ENCODE peak calls at places on chromosomes 5 and 9, in eight cellular contexts. One of them, this sample, is unnamed.

GRCh38 chr9:6034954-6035353 is 19.5 kb upstream of the RANBP6 start:
- DNase-seq in left lung: no peak
- DNase-seq in dorsolateral prefrontal cortex: no peak
- DNase-seq in endothelial cell: no peak
- DNase-seq in HepG2: peak; percentile 15
- DNase-seq in progenitor cell of endocrine pancreas: no peak
- DNase-seq in heart left ventricle: no peak
- DNase-seq in kidney epithelial cell: no peak
- DNase-seq in this sample: no peak

GRCh38 chr9:105168935-105169334 is 75.5 kb upstream of the SLC44A1 start:
- DNase-seq in progenitor cell of endocrine pancreas: no peak
- DNase-seq in dorsolateral prefrontal cortex: no peak
- DNase-seq in left lung: no peak
- DNase-seq in HepG2: no peak
- DNase-seq in endothelial cell: no peak
- DNase-seq in heart left ventricle: no peak
- DNase-seq in kidney epithelial cell: no peak
- DNase-seq in this sample: no peak

GRCh38 chr9:91047529-91047928 is 245.9 kb downstream of the SYK start:
- DNase-seq in endothelial cell: no peak
- DNase-seq in kidney epithelial cell: no peak
- DNase-seq in heart left ventricle: no peak
- DNase-seq in dorsolateral prefrontal cortex: no peak
- DNase-seq in left lung: no peak
- DNase-seq in HepG2: no peak
- DNase-seq in progenitor cell of endocrine pancreas: no peak
- DNase-seq in this sample: no peak

GRCh38 chr5:144205141-144205551 is 34.5 kb downstream of the KCTD16 start:
- DNase-seq in HepG2: no peak
- DNase-seq in left lung: no peak
- DNase-seq in dorsolateral prefrontal cortex: peak; percentile 50
- DNase-seq in heart left ventricle: no peak
- DNase-seq in progenitor cell of endocrine pancreas: peak; percentile 44
- DNase-seq in kidney epithelial cell: no peak
- DNase-seq in endothelial cell: peak; percentile 45
- DNase-seq in this sample: no peak

GRCh38 chr9:79694208-79694607 is 122.4 kb downstream of the TLE4 start:
- DNase-seq in left lung: no peak
- DNase-seq in HepG2: no peak
- DNase-seq in kidney epithelial cell: no peak
- DNase-seq in heart left ventricle: no peak
- DNase-seq in endothelial cell: no peak
- DNase-seq in progenitor cell of endocrine pancreas: no peak
- DNase-seq in dorsolateral prefrontal cortex: no peak
- DNase-seq in this sample: no peak

GRCh38 chr9:76194896-76195295 is 199.3 kb downstream of the RFK start:
- DNase-seq in heart left ventricle: no peak
- DNase-seq in dorsolateral prefrontal cortex: no peak
- DNase-seq in left lung: no peak
- DNase-seq in kidney epithelial cell: no peak
- DNase-seq in HepG2: no peak
- DNase-seq in endothelial cell: no peak
- DNase-seq in progenitor cell of endocrine pancreas: no peak
- DNase-seq in this sample: no peak

GRCh38 chr9:105070176-105070575 is 142.2 kb upstream of the ABCA1 start:
- DNase-seq in kidney epithelial cell: no peak
- DNase-seq in left lung: no peak
- DNase-seq in dorsolateral prefrontal cortex: no peak
- DNase-seq in progenitor cell of endocrine pancreas: no peak
- DNase-seq in HepG2: no peak
- DNase-seq in endothelial cell: no peak
- DNase-seq in heart left ventricle: no peak
- DNase-seq in this sample: no peak

GRCh38 chr9:104868687-104869404 is 59.1 kb downstream of the ABCA1 start:
- DNase-seq in HepG2: no peak
- DNase-seq in endothelial cell: peak; percentile 47
- DNase-seq in left lung: peak; percentile 83
- DNase-seq in heart left ventricle: peak; percentile 67
- DNase-seq in dorsolateral prefrontal cortex: no peak
- DNase-seq in kidney epithelial cell: peak; percentile 59
- DNase-seq in progenitor cell of endocrine pancreas: no peak
- DNase-seq in this sample: no peak

GRCh38 chr9:91047993-91048607 is 246.5 kb downstream of the SYK start:
- DNase-seq in kidney epithelial cell: peak; percentile 67
- DNase-seq in HepG2: no peak
- DNase-seq in heart left ventricle: no peak
- DNase-seq in progenitor cell of endocrine pancreas: no peak
- DNase-seq in left lung: no peak
- DNase-seq in endothelial cell: no peak
- DNase-seq in dorsolateral prefrontal cortex: no peak
- DNase-seq in this sample: no peak

GRCh38 chr9:90936380-90936779 is 134.8 kb downstream of the SYK start:
- DNase-seq in HepG2: no peak
- DNase-seq in endothelial cell: no peak
- DNase-seq in dorsolateral prefrontal cortex: no peak
- DNase-seq in left lung: no peak
- DNase-seq in progenitor cell of endocrine pancreas: no peak
- DNase-seq in heart left ventricle: no peak
- DNase-seq in kidney epithelial cell: no peak
- DNase-seq in this sample: no peak

GRCh38 chr9:6852243-6852963 is 94.6 kb downstream of the KDM4C start:
- DNase-seq in progenitor cell of endocrine pancreas: no peak
- DNase-seq in kidney epithelial cell: peak; percentile 56
- DNase-seq in HepG2: peak; percentile 30
- DNase-seq in endothelial cell: no peak
- DNase-seq in left lung: no peak
- DNase-seq in heart left ventricle: no peak
- DNase-seq in dorsolateral prefrontal cortex: no peak
- DNase-seq in this sample: no peak

GRCh38 chr9:135552698-135553161 is 6.8 kb downstream of the OBP2A start:
- DNase-seq in endothelial cell: no peak
- DNase-seq in left lung: no peak
- DNase-seq in progenitor cell of endocrine pancreas: no peak
- DNase-seq in dorsolateral prefrontal cortex: peak; percentile 18
- DNase-seq in HepG2: no peak
- DNase-seq in heart left ventricle: no peak
- DNase-seq in kidney epithelial cell: no peak
- DNase-seq in this sample: no peak

GRCh38 chr5:68762201-68762600 is 331.6 kb upstream of the SLC30A5 start:
- DNase-seq in HepG2: no peak
- DNase-seq in kidney epithelial cell: no peak
- DNase-seq in left lung: no peak
- DNase-seq in endothelial cell: no peak
- DNase-seq in progenitor cell of endocrine pancreas: no peak
- DNase-seq in dorsolateral prefrontal cortex: no peak
- DNase-seq in heart left ventricle: no peak
- DNase-seq in this sample: no peak

GRCh38 chr9:96071245-96072124 is 196.0 kb downstream of the ERCC6L2 start:
- DNase-seq in HepG2: peak; percentile 16
- DNase-seq in heart left ventricle: no peak
- DNase-seq in left lung: no peak
- DNase-seq in progenitor cell of endocrine pancreas: no peak
- DNase-seq in endothelial cell: peak; percentile 51
- DNase-seq in kidney epithelial cell: no peak
- DNase-seq in dorsolateral prefrontal cortex: no peak
- DNase-seq in this sample: no peak

GRCh38 chr9:133758228-133758627 is 20.1 kb upstream of the SARDH start:
- DNase-seq in heart left ventricle: no peak
- DNase-seq in kidney epithelial cell: no peak
- DNase-seq in progenitor cell of endocrine pancreas: no peak
- DNase-seq in left lung: no peak
- DNase-seq in endothelial cell: no peak
- DNase-seq in HepG2: no peak
- DNase-seq in dorsolateral prefrontal cortex: no peak
- DNase-seq in this sample: no peak

GRCh38 chr9:72633966-72634365 is 112.6 kb downstream of the TMC1 start:
- DNase-seq in left lung: no peak
- DNase-seq in endothelial cell: no peak
- DNase-seq in heart left ventricle: peak; percentile 10
- DNase-seq in progenitor cell of endocrine pancreas: no peak
- DNase-seq in dorsolateral prefrontal cortex: peak; percentile 39
- DNase-seq in kidney epithelial cell: no peak
- DNase-seq in HepG2: no peak
- DNase-seq in this sample: no peak
- TF ChIP-seq CTCF in left lung: no peak
- TF ChIP-seq CTCF in endothelial cell: no peak
- TF ChIP-seq CTCF in heart left ventricle: no peak
- TF ChIP-seq CTCF in progenitor cell of endocrine pancreas: no peak
- TF ChIP-seq CTCF in dorsolateral prefrontal cortex: no peak
- TF ChIP-seq CTCF in kidney epithelial cell: no peak
- TF ChIP-seq CTCF in HepG2: no peak
- TF ChIP-seq CTCF in this sample: no peak

GRCh38 chr9:109052416-109052815 is 39.1 kb upstream of the CTNNAL1 start:
- DNase-seq in kidney epithelial cell: no peak
- DNase-seq in HepG2: no peak
- DNase-seq in left lung: no peak
- DNase-seq in heart left ventricle: no peak
- DNase-seq in dorsolateral prefrontal cortex: no peak
- DNase-seq in endothelial cell: no peak
- DNase-seq in progenitor cell of endocrine pancreas: no peak
- DNase-seq in this sample: no peak

GRCh38 chr9:109051733-109052132 is 38.4 kb upstream of the CTNNAL1 start:
- DNase-seq in heart left ventricle: no peak
- DNase-seq in kidney epithelial cell: no peak
- DNase-seq in HepG2: no peak
- DNase-seq in endothelial cell: no peak
- DNase-seq in progenitor cell of endocrine pancreas: no peak
- DNase-seq in dorsolateral prefrontal cortex: no peak
- DNase-seq in left lung: no peak
- DNase-seq in this sample: no peak

GRCh38 chr9:109048822-109049221 is 35.5 kb upstream of the CTNNAL1 start:
- DNase-seq in progenitor cell of endocrine pancreas: no peak
- DNase-seq in kidney epithelial cell: no peak
- DNase-seq in dorsolateral prefrontal cortex: peak; percentile 47
- DNase-seq in HepG2: no peak
- DNase-seq in heart left ventricle: no peak
- DNase-seq in left lung: no peak
- DNase-seq in endothelial cell: no peak
- DNase-seq in this sample: no peak

GRCh38 chr9:109047259-109047658 is 34.0 kb upstream of the CTNNAL1 start:
- DNase-seq in kidney epithelial cell: no peak
- DNase-seq in progenitor cell of endocrine pancreas: no peak
- DNase-seq in heart left ventricle: no peak
- DNase-seq in dorsolateral prefrontal cortex: no peak
- DNase-seq in HepG2: no peak
- DNase-seq in left lung: no peak
- DNase-seq in endothelial cell: no peak
- DNase-seq in this sample: no peak

GRCh38 chr9:109050444-109050843 is 37.1 kb upstream of the CTNNAL1 start:
- DNase-seq in kidney epithelial cell: no peak
- DNase-seq in HepG2: no peak
- DNase-seq in endothelial cell: no peak
- DNase-seq in left lung: no peak
- DNase-seq in dorsolateral prefrontal cortex: no peak
- DNase-seq in progenitor cell of endocrine pancreas: no peak
- DNase-seq in heart left ventricle: no peak
- DNase-seq in this sample: no peak
- TF ChIP-seq CTCF in kidney epithelial cell: no peak
- TF ChIP-seq CTCF in HepG2: no peak
- TF ChIP-seq CTCF in endothelial cell: no peak
- TF ChIP-seq CTCF in left lung: no peak
- TF ChIP-seq CTCF in dorsolateral prefrontal cortex: no peak
- TF ChIP-seq CTCF in progenitor cell of endocrine pancreas: no peak
- TF ChIP-seq CTCF in heart left ventricle: no peak
- TF ChIP-seq CTCF in this sample: no peak

GRCh38 chr9:108282872-108283271 is 572.9 kb downstream of the ACTL7B start:
- DNase-seq in kidney epithelial cell: no peak
- DNase-seq in HepG2: peak; percentile 6
- DNase-seq in progenitor cell of endocrine pancreas: no peak
- DNase-seq in heart left ventricle: no peak
- DNase-seq in dorsolateral prefrontal cortex: no peak
- DNase-seq in left lung: no peak
- DNase-seq in endothelial cell: no peak
- DNase-seq in this sample: no peak
- TF ChIP-seq CTCF in kidney epithelial cell: peak; percentile 17
- TF ChIP-seq CTCF in HepG2: peak; percentile 12
- TF ChIP-seq CTCF in progenitor cell of endocrine pancreas: peak; percentile 33
- TF ChIP-seq CTCF in heart left ventricle: peak; percentile 23
- TF ChIP-seq CTCF in dorsolateral prefrontal cortex: no peak
- TF ChIP-seq CTCF in left lung: no peak
- TF ChIP-seq CTCF in endothelial cell: peak; percentile 66
- TF ChIP-seq CTCF in this sample: no peak

GRCh38 chr5:32709789-32710334 is 1.3 kb upstream of the NPR3 start:
- DNase-seq in endothelial cell: peak; percentile 74
- DNase-seq in heart left ventricle: peak; percentile 58
- DNase-seq in left lung: peak; percentile 59
- DNase-seq in dorsolateral prefrontal cortex: peak; percentile 62
- DNase-seq in progenitor cell of endocrine pancreas: peak; percentile 47
- DNase-seq in kidney epithelial cell: peak; percentile 23
- DNase-seq in HepG2: peak; percentile 41
- DNase-seq in this sample: peak; percentile 35
- TF ChIP-seq CTCF in endothelial cell: peak; percentile 51
- TF ChIP-seq CTCF in heart left ventricle: peak; percentile 69
- TF ChIP-seq CTCF in left lung: peak; percentile 50
- TF ChIP-seq CTCF in dorsolateral prefrontal cortex: peak; percentile 72
- TF ChIP-seq CTCF in progenitor cell of endocrine pancreas: peak; percentile 75
- TF ChIP-seq CTCF in kidney epithelial cell: peak; percentile 67
- TF ChIP-seq CTCF in HepG2: peak; percentile 72
- TF ChIP-seq CTCF in this sample: peak; percentile 62

GRCh38 chr9:117887941-117888340 is 183.7 kb downstream of the TLR4 start:
- DNase-seq in HepG2: no peak
- DNase-seq in heart left ventricle: no peak
- DNase-seq in endothelial cell: no peak
- DNase-seq in left lung: no peak
- DNase-seq in kidney epithelial cell: no peak
- DNase-seq in dorsolateral prefrontal cortex: no peak
- DNase-seq in progenitor cell of endocrine pancreas: no peak
- DNase-seq in this sample: no peak
- TF ChIP-seq CTCF in HepG2: no peak
- TF ChIP-seq CTCF in heart left ventricle: no peak
- TF ChIP-seq CTCF in endothelial cell: no peak
- TF ChIP-seq CTCF in left lung: no peak
- TF ChIP-seq CTCF in kidney epithelial cell: no peak
- TF ChIP-seq CTCF in dorsolateral prefrontal cortex: no peak
- TF ChIP-seq CTCF in progenitor cell of endocrine pancreas: no peak
- TF ChIP-seq CTCF in this sample: no peak

DNA sequence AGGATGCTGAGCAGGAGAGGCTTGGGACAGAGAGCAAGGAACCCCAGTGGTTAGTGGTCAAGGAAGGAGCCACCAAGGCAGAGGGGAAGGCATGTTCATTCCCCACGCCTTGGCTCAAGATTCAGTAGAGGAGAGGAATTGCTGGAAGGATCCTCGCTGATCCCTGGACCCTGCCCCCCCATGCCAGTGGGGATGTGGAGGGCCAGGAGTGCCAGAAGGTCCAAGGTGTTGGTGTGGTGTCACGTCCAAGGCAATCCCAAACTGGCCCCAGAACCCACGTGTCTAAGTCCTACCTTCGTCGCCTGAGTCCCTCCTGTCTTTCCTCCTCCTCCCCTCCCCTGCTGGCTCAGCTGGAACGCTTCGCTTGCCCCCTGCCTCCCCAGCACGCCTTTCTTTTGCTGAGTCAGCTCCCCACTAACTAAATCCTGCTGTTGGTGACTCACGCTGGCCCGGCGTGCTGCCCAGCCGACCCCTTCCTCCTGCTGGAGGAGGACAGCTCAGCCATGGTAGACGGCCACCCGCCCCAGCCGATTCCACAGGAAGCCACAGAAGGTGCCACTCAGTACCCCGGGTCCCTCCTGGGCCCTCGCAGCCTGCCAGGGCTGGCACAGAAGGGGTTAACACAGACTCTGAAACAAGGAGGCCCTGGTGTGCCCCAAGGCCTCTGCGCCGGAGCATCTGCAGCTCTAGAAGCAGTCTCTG is 37.6 kb upstream of the ORM1 start:
- DNase-seq in HepG2: no peak
- DNase-seq in heart left ventricle: peak; percentile 4
- DNase-seq in kidney epithelial cell: peak; percentile 85
- DNase-seq in dorsolateral prefrontal cortex: peak; percentile 29
- DNase-seq in progenitor cell of endocrine pancreas: no peak
- DNase-seq in endothelial cell: no peak
- DNase-seq in left lung: peak; percentile 75
- DNase-seq in this sample: no peak
- TF ChIP-seq CTCF in HepG2: no peak
- TF ChIP-seq CTCF in heart left ventricle: no peak
- TF ChIP-seq CTCF in kidney epithelial cell: peak; percentile 23
- TF ChIP-seq CTCF in dorsolateral prefrontal cortex: no peak
- TF ChIP-seq CTCF in progenitor cell of endocrine pancreas: no peak
- TF ChIP-seq CTCF in endothelial cell: no peak
- TF ChIP-seq CTCF in left lung: no peak
- TF ChIP-seq CTCF in this sample: no peak